ENCODE peak calls at places on chromosomes 12 and 14, in five cellular contexts. C is uterus, N is osteoblast, G is GM23248, I is lung. S is an unnamed sample.

GRCh38 chr12:121765573-121765972 is 27.9 kb downstream of the RHOF start:
- DNase-seq in C (peak; percentile 71), N (peak; percentile 92), G (peak; percentile 93), I (no peak), S (no peak)

GRCh38 chr12:66197413-66198055 is 8.5 kb downstream of the IRAK3 start:
- DNase-seq in C (no peak), N (no peak), G (peak; percentile 69), I (no peak), S (no peak)

GRCh38 chr12:94679554-94679953 is 29.2 kb upstream of the TMCC3 start:
- DNase-seq in C (no peak), N (no peak), G (no peak), I (no peak), S (no peak)

GRCh38 chr14:95609398-95609990 is 74.6 kb downstream of the GLRX5 start:
- DNase-seq in C (no peak), N (peak; percentile 38), G (peak; percentile 60), I (no peak), S (no peak)

GRCh38 chr12:51626115-51626514 is 35.1 kb downstream of the SCN8A start:
- DNase-seq in C (no peak), N (no peak), G (no peak), I (no peak), S (no peak)

GRCh38 chr12:106739318-106739717 is 35.2 kb upstream of the RIC8B start:
- DNase-seq in C (no peak), N (no peak), G (no peak), I (no peak), S (no peak)

GRCh38 chr14:73851567-73852382 is at the start of gene PTGR2:
- DNase-seq in C (peak; percentile 98), N (peak; percentile 99), G (peak; percentile 98), I (peak; percentile 95), S (peak; percentile 99)

GRCh38 chr12:54125950-54126695 is 62.7 kb downstream of the SMUG1 start:
- DNase-seq in C (peak; percentile 61), N (peak; percentile 90), G (peak; percentile 57), I (no peak), S (peak; percentile 51)

GRCh38 chr14:23299986-23300686 is 2.5 kb downstream of the PPP1R3E start:
- DNase-seq in C (no peak), N (no peak), G (no peak), I (no peak), S (no peak)
- H3K4me3 ChIP-seq in C (peak overlapping the region; percentile 60), N (peak overlapping the region; percentile 80), G (peak overlapping the region; percentile 75), I (no peak overlapping the region), S (peak overlapping the region; percentile 65)

DNA sequence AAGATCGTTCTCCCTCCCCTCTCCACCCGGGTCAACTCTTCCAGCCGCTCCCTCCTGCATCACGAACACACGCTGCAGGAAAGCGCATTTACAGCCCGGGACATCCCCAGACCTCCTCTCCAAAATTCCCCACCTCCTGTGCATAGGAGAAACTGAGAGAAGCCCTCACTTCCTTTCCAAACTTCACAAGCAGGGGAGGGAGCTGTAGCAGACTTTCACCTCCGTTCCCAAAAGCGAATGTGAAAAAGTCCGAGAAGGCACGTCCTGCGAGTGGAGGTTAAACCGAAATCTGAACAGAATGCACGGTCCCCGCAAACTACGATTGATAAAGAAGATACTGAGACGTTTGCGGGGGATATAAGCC is 467 bp downstream of the BCAT1 start:
- DNase-seq in C (peak; percentile 19), N (peak; percentile 86), G (peak; percentile 58), I (no peak), S (no peak)
- H3K27ac ChIP-seq in C (peak overlapping the region; percentile 51), N (peak overlapping the region; percentile 91), G (peak overlapping the region; percentile 63), I (peak overlapping the region; percentile 23), S (no peak overlapping the region)

GRCh38 chr14:34387974-34388533 is 74.0 kb downstream of the SPTSSA start:
- DNase-seq in C (no peak), N (no peak), G (peak; percentile 18), I (no peak), S (no peak)
- H3K4me3 ChIP-seq in C (no peak overlapping the region), N (no peak overlapping the region), G (no peak overlapping the region), I (no peak overlapping the region), S (no peak overlapping the region)

GRCh38 chr12:45234134-45234865 is 18.4 kb downstream of the ANO6 start:
- DNase-seq in C (peak; percentile 58), N (peak; percentile 69), G (peak; percentile 95), I (no peak), S (no peak)
- H3K27ac ChIP-seq in C (peak overlapping the region; percentile 93), N (peak overlapping the region; percentile 99), G (peak overlapping the region; percentile 99), I (peak overlapping the region; percentile 56), S (peak overlapping the region; percentile 94)

GRCh38 chr14:22487401-22487800 is 101.6 kb downstream of the DAD1 start:
- DNase-seq in C (no peak), N (peak; percentile 47), G (peak; percentile 48), I (no peak), S (no peak)
- H3K4me3 ChIP-seq in C (no peak overlapping the region), N (no peak overlapping the region), G (no peak overlapping the region), I (no peak overlapping the region), S (no peak overlapping the region)

S was measured in right cardiac atrium.